ENCODE peak calls at places on chromosome 22, in eight cellular contexts. A is mucosa of descending colon; E is prostate gland; P is psoas muscle; I is choroid plexus epithelial cell; H is fibroblast of lung; Y is H9; Q is CD4-positive, alpha-beta T cell. D is an unnamed sample.

GRCh38 chr22:21972293-21972779 is 10.3 kb downstream of the TOP3B start:
- DNase-seq in A (peak), E (no peak), P (no peak), I (peak), H (no peak), Y (peak), Q (peak), D (no peak)

GRCh38 chr22:50532353-50532700 is 2.5 kb upstream of the TYMP start:
- DNase-seq in A (no peak), E (no peak), P (no peak), I (no peak), H (no peak), Y (no peak), Q (no peak), D (peak)

GRCh38 chr22:19645905-19646304 is 68.4 kb upstream of the SEPTIN5 start:
- DNase-seq in A (no peak), E (no peak), P (no peak), I (no peak), H (no peak), Y (no peak), Q (no peak), D (no peak)

GRCh38 chr22:36027960-36028645 is 521 bp downstream of the RBFOX2 start:
- DNase-seq in A (no peak), E (peak), P (no peak), I (no peak), H (no peak), Y (no peak), Q (no peak), D (no peak)

GRCh38 chr22:36277482-36278291 is 24.8 kb downstream of the APOL1 start:
- DNase-seq in A (peak), E (peak), P (peak), I (peak), H (peak), Y (peak), Q (peak), D (peak)

GRCh38 chr22:25935266-25936058 is 193.5 kb downstream of the MYO18B start:
- DNase-seq in A (no peak), E (no peak), P (no peak), I (no peak), H (no peak), Y (no peak), Q (no peak), D (no peak)

GRCh38 chr22:35355744-35356420 is 25.0 kb upstream of the HMOX1 start:
- DNase-seq in A (no peak), E (no peak), P (no peak), I (no peak), H (no peak), Y (no peak), Q (no peak), D (no peak)

GRCh38 chr22:17734197-17734596 is 40.1 kb downstream of the BID start:
- DNase-seq in A (no peak), E (no peak), P (no peak), I (peak), H (peak), Y (no peak), Q (no peak), D (no peak)

GRCh38 chr22:44342347-44342956 is 29.7 kb upstream of the SHISAL1 start:
- DNase-seq in A (no peak), E (no peak), P (no peak), I (no peak), H (no peak), Y (no peak), Q (no peak), D (no peak)

GRCh38 chr22:44289429-44290171 is 23.2 kb downstream of the SHISAL1 start:
- DNase-seq in A (peak), E (no peak), P (no peak), I (peak), H (peak), Y (peak), Q (no peak), D (no peak)

GRCh38 chr22:25698461-25698860 is 43.5 kb upstream of the MYO18B start:
- DNase-seq in A (no peak), E (no peak), P (no peak), I (no peak), H (no peak), Y (no peak), Q (no peak), D (no peak)

GRCh38 chr22:25714739-25715138 is 27.2 kb upstream of the MYO18B start:
- DNase-seq in A (no peak), E (no peak), P (no peak), I (no peak), H (no peak), Y (no peak), Q (no peak), D (no peak)

GRCh38 chr22:23509571-23510302 is 70.4 kb downstream of the IGLL1 start:
- DNase-seq in A (no peak), E (no peak), P (peak), I (peak), H (peak), Y (no peak), Q (no peak), D (no peak)

GRCh38 chr22:22812031-22812905 is 75.3 kb upstream of the IGLL5 start:
- DNase-seq in A (no peak), E (no peak), P (no peak), I (no peak), H (no peak), Y (no peak), Q (no peak), D (no peak)

GRCh38 chr22:38107692-38108515 is 2.6 kb downstream of the BAIAP2L2 start:
- DNase-seq in A (peak), E (no peak), P (no peak), I (no peak), H (no peak), Y (no peak), Q (no peak), D (peak)

GRCh38 chr22:38108561-38109319 is 1.7 kb downstream of the BAIAP2L2 start:
- DNase-seq in A (peak), E (no peak), P (no peak), I (no peak), H (no peak), Y (no peak), Q (no peak), D (peak)

GRCh38 chr22:38106814-38107578 is 3.5 kb downstream of the BAIAP2L2 start:
- DNase-seq in A (peak), E (no peak), P (no peak), I (no peak), H (no peak), Y (no peak), Q (no peak), D (peak)

GRCh38 chr22:38103641-38104040 is 6.8 kb downstream of the BAIAP2L2 start:
- DNase-seq in A (peak), E (no peak), P (no peak), I (no peak), H (no peak), Y (no peak), Q (no peak), D (peak)

DNA sequence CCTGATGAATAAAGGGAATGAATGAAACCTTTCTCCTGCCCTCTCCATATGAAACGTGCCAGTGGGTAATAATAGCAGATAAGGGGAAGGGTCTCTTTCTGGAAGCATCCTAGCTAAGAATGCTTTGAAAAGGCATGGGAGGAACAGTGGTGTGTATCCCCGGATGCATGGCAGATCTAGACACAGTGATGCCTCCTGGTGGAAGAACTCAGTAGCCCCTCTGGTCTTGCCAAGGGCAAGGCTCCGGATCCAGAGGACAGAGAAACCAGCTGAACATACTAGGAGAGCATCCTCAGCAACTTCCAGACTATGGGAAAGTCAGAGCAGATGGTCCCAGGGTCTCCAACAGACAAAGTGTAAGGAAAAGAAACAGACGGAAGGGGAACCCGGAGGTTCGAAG is 6.4 kb downstream of the BAIAP2L2 start:
- DNase-seq in A (peak), E (no peak), P (peak), I (peak), H (no peak), Y (no peak), Q (no peak), D (peak)
- TF ChIP-seq CTCF in A (no peak), E (no peak), P (peak), I (peak), H (peak), Y (peak), Q (no peak), D (no peak)

GRCh38 chr22:41597635-41597953 is 8.0 kb upstream of the PMM1 start:
- DNase-seq in A (no peak), E (no peak), P (no peak), I (no peak), H (no peak), Y (no peak), Q (no peak), D (no peak)
- TF ChIP-seq CTCF in A (no peak), E (no peak), P (no peak), I (no peak), H (no peak), Y (no peak), Q (no peak), D (no peak)

DNA sequence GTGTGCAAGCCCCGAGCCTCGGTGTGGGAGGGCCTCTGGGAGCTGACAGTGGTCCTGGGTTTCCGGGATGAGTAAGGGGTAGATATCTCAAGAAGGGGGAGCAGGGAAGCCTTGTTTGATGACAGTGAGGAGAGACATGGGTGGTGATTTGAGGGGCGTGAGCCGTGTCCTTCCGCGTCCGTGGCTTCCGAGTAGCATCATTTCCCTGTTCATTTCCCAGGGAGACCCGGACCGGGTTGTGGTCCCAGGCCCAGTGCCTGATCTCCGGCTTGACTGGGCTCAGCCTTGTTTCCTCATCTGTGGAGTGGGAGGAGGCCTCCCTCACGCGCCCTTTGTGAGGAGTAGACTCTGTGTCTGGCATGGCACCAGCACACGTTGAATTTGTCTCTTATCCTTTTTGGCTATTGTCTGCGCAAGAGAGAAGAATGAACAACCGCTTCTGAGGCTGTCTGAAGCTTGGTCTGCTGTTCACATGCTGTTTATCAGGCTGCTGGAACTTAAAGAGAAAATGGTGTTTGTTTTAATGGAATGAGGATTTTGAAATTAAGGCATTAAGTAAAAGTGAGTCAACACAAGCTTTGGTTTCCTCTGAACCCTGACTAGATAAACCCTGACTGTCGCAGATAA is 348.5 kb downstream of the TBC1D22A start:
- DNase-seq in A (no peak), E (no peak), P (no peak), I (peak), H (peak), Y (no peak), Q (no peak), D (no peak)
- TF ChIP-seq CTCF in A (no peak), E (no peak), P (no peak), I (no peak), H (no peak), Y (no peak), Q (no peak), D (no peak)

GRCh38 chr22:47169801-47170140 is 407.3 kb downstream of the TBC1D22A start:
- DNase-seq in A (no peak), E (no peak), P (peak), I (no peak), H (no peak), Y (no peak), Q (no peak), D (peak)

GRCh38 chr22:47171441-47172221 is 409.2 kb downstream of the TBC1D22A start:
- DNase-seq in A (peak), E (no peak), P (peak), I (no peak), H (no peak), Y (peak), Q (no peak), D (peak)

GRCh38 chr22:47167056-47167455 is 404.6 kb downstream of the TBC1D22A start:
- DNase-seq in A (peak), E (no peak), P (no peak), I (no peak), H (no peak), Y (peak), Q (no peak), D (peak)

GRCh38 chr22:47168441-47168840 is 406.0 kb downstream of the TBC1D22A start:
- DNase-seq in A (peak), E (no peak), P (peak), I (no peak), H (no peak), Y (no peak), Q (no peak), D (no peak)

GRCh38 chr22:47168900-47169800 is 406.7 kb downstream of the TBC1D22A start:
- DNase-seq in A (peak), E (no peak), P (peak), I (peak), H (peak), Y (peak), Q (no peak), D (peak)
- TF ChIP-seq CTCF in A (no peak), E (no peak), P (peak), I (peak), H (peak), Y (peak), Q (no peak), D (no peak)

GRCh38 chr22:45793161-45793560 is 121.5 kb downstream of the ATXN10 start:
- DNase-seq in A (no peak), E (no peak), P (no peak), I (no peak), H (no peak), Y (no peak), Q (no peak), D (no peak)
- TF ChIP-seq CTCF in A (no peak), E (no peak), P (no peak), I (no peak), H (no peak), Y (no peak), Q (no peak), D (no peak)

GRCh38 chr22:48663297-48663696 is 1164.4 kb downstream of the BRD1 start:
- DNase-seq in A (no peak), E (no peak), P (peak), I (no peak), H (no peak), Y (peak), Q (no peak), D (no peak)
- TF ChIP-seq CTCF in A (no peak), E (no peak), P (peak), I (peak), H (peak), Y (peak), Q (no peak), D (peak)